ENCODE peak calls at places on chromosome 6, in ten cellular contexts. H is sigmoid colon, L is right lobe of liver, Z is tibial nerve, P is adrenal gland, G is tibial artery, X is transverse colon, M is cardiac muscle cell, I is mammary epithelial cell, A is psoas muscle. N is an unnamed sample. For H3K27me3, the result is how much of the 10 kb centered on the place peaks cover.

GRCh38 chr6:156557269-156557885 is 219.8 kb upstream of the ARID1B start:
- DNase-seq in M (peak), G (peak), I (no peak), P (peak), A (peak), X (no peak), L (no peak), H (no peak), Z (no peak), N (no peak)

GRCh38 chr6:7108196-7108963 is 619 bp downstream of the RREB1 start:
- DNase-seq in A (peak), Z (no peak), X (peak), M (peak), L (peak), G (peak), P (peak), H (peak), I (peak), N (no peak)

GRCh38 chr6:11231564-11232176 is 798 bp downstream of the NEDD9 start:
- DNase-seq in A (no peak), X (no peak), H (no peak), Z (peak), G (no peak), I (no peak), P (no peak), M (no peak), L (no peak), N (no peak)

GRCh38 chr6:145815351-145815772 is 767 bp upstream of the FBXO30 start:
- DNase-seq in X (no peak), Z (no peak), M (peak), A (no peak), G (no peak), P (peak), H (peak), I (no peak), L (peak), N (no peak)

GRCh38 chr6:113160716-113161115 is 696.4 kb upstream of the MARCKS start:
- DNase-seq in G (no peak), P (no peak), A (no peak), M (peak), X (no peak), Z (no peak), I (no peak), H (no peak), L (no peak), N (no peak)

GRCh38 chr6:82246802-82247633 is 526 bp downstream of the IBTK start:
- DNase-seq in H (peak), L (no peak), Z (no peak), A (peak), I (peak), G (peak), M (peak), X (peak), P (peak), N (peak)

GRCh38 chr6:101402618-101403002 is 9.1 kb downstream of the GRIK2 start:
- DNase-seq in Z (no peak), M (no peak), P (peak), G (no peak), A (peak), H (no peak), X (no peak), L (no peak), I (no peak), N (no peak)

GRCh38 chr6:18386302-18386976 is 711 bp upstream of the RNF144B start:
- DNase-seq in A (peak), X (no peak), Z (no peak), M (peak), I (no peak), L (peak), G (peak), H (no peak), P (no peak), N (no peak)

GRCh38 chr6:12456343-12456742 is 166.2 kb downstream of the EDN1 start:
- DNase-seq in X (no peak), I (no peak), M (no peak), A (no peak), P (no peak), Z (no peak), G (no peak), L (no peak), H (no peak), N (no peak)

GRCh38 chr6:88370127-88370710 is 204.1 kb upstream of the CNR1 start:
- DNase-seq in L (no peak), M (no peak), Z (no peak), P (no peak), A (no peak), G (no peak), X (no peak), I (no peak), H (no peak), N (no peak)

GRCh38 chr6:24484657-24485318 is 4.6 kb downstream of the GPLD1 start:
- DNase-seq in L (no peak), P (no peak), H (no peak), G (no peak), A (no peak), Z (no peak), I (no peak), M (no peak), X (no peak), N (no peak)

GRCh38 chr6:15948930-15949900 is 179.7 kb upstream of the MYLIP start:
- DNase-seq in X (peak), P (peak), H (no peak), G (no peak), A (no peak), Z (no peak), I (peak), M (peak), L (no peak), N (peak)

GRCh38 chr6:135546680-135547418 is 49.3 kb upstream of the AHI1 start:
- DNase-seq in X (no peak), M (no peak), H (no peak), A (no peak), P (no peak), I (no peak), Z (no peak), G (no peak), L (no peak), N (no peak)

GRCh38 chr6:150987371-150987828 is 121.9 kb downstream of the MTHFD1L start:
- DNase-seq in I (peak), A (no peak), G (no peak), H (no peak), X (no peak), M (no peak), L (no peak), P (no peak), Z (no peak), N (no peak)

GRCh38 chr6:71879016-71879415 is 7.3 kb upstream of the RIMS1 start:
- DNase-seq in Z (no peak), I (no peak), X (no peak), L (no peak), A (no peak), M (no peak), P (no peak), G (no peak), H (no peak), N (no peak)

GRCh38 chr6:73234732-73235131 is 9.4 kb upstream of the KHDC1L start:
- DNase-seq in H (no peak), X (no peak), I (peak), P (no peak), G (no peak), A (no peak), L (no peak), M (peak), Z (no peak), N (no peak)

GRCh38 chr6:6379573-6379972 is 59.1 kb upstream of the F13A1 start:
- DNase-seq in H (no peak), G (no peak), P (no peak), A (no peak), M (no peak), L (no peak), X (no peak), I (no peak), Z (no peak), N (peak)

GRCh38 chr6:13311155-13311554 is 17.2 kb downstream of the TBC1D7 start:
- DNase-seq in Z (no peak), G (no peak), L (no peak), A (no peak), I (no peak), P (no peak), H (no peak), M (no peak), X (no peak), N (no peak)

GRCh38 chr6:131255911-131256310 is 120.6 kb downstream of the AKAP7 start:
- DNase-seq in H (no peak), L (no peak), P (no peak), I (peak), A (no peak), G (no peak), Z (no peak), M (no peak), X (no peak), N (no peak)

GRCh38 chr6:130118236-130118635 is 99.9 kb downstream of the L3MBTL3 start:
- DNase-seq in M (no peak), H (no peak), A (no peak), X (no peak), I (no peak), Z (no peak), L (no peak), G (no peak), P (no peak), N (no peak)

GRCh38 chr6:54299542-54300269 is 8.5 kb upstream of the TINAG start:
- DNase-seq in L (no peak), Z (no peak), X (no peak), G (no peak), A (no peak), P (no peak), H (no peak), M (peak), I (no peak), N (no peak)

GRCh38 chr6:72789145-72789544 is 167.3 kb downstream of the KCNQ5 start:
- DNase-seq in I (no peak), H (no peak), G (no peak), A (no peak), Z (no peak), P (no peak), X (no peak), L (no peak), M (no peak), N (no peak)

GRCh38 chr6:159062564-159062945 is 17.8 kb upstream of the TAGAP start:
- DNase-seq in P (no peak), X (no peak), G (no peak), A (no peak), I (no peak), H (no peak), M (no peak), L (no peak), Z (no peak), N (no peak)

GRCh38 chr6:117270960-117271507 is 5.7 kb downstream of the VGLL2 start:
- DNase-seq in M (no peak), Z (no peak), H (no peak), X (no peak), P (no peak), L (no peak), G (no peak), A (no peak), I (no peak), N (no peak)

GRCh38 chr6:117269649-117270120 is 4.3 kb downstream of the VGLL2 start:
- DNase-seq in Z (no peak), L (no peak), H (no peak), M (no peak), G (no peak), I (no peak), A (no peak), X (no peak), P (no peak), N (no peak)

GRCh38 chr6:117272886-117273285 is 7.5 kb downstream of the VGLL2 start:
- DNase-seq in H (no peak), P (no peak), G (no peak), X (no peak), I (no peak), L (no peak), A (no peak), M (no peak), Z (no peak), N (no peak)

GRCh38 chr6:117270121-117270959 is 5.0 kb downstream of the VGLL2 start:
- DNase-seq in I (peak), M (peak), P (no peak), L (no peak), A (peak), X (no peak), Z (no peak), H (no peak), G (no peak), N (no peak)

GRCh38 chr6:117272032-117272866 is 6.9 kb downstream of the VGLL2 start:
- DNase-seq in I (no peak), M (no peak), H (no peak), L (no peak), P (no peak), A (no peak), G (no peak), Z (no peak), X (no peak), N (no peak)
- H3K27me3 ChIP-seq in I (half or more), M (half or more), H (half or more), L (under half), P (half or more), A (under half), G (half or more), Z (half or more), X (half or more), N (half or more)

GRCh38 chr6:3750324-3751018 is 1.0 kb downstream of the PXDC1 start:
- DNase-seq in P (peak), I (peak), A (peak), X (peak), L (peak), M (peak), G (peak), H (peak), Z (peak), N (no peak)
- H3K4me3 ChIP-seq in P (no peak), I (peak), A (peak), X (peak), L (peak), M (peak), G (peak), H (peak), Z (peak), N (peak)

GRCh38 chr6:97053643-97054411 is 129.3 kb downstream of the KLHL32 start:
- DNase-seq in M (peak), H (no peak), I (no peak), G (no peak), L (no peak), X (no peak), A (no peak), Z (no peak), P (no peak), N (no peak)
- TF ChIP-seq CTCF in M (peak), H (no peak), I (peak), G (peak), L (peak), X (peak), A (peak), Z (peak), P (peak), N (peak)

GRCh38 chr6:34028691-34029360 is 117.1 kb downstream of the GRM4 start:
- DNase-seq in I (no peak), Z (no peak), L (no peak), X (no peak), A (no peak), H (no peak), P (no peak), M (no peak), G (no peak), N (no peak)

GRCh38 chr6:34031567-34032383 is 114.1 kb downstream of the GRM4 start:
- DNase-seq in X (no peak), P (no peak), A (no peak), Z (no peak), H (no peak), L (no peak), M (no peak), G (no peak), I (no peak), N (no peak)

GRCh38 chr6:34030831-34031566 is 114.9 kb downstream of the GRM4 start:
- DNase-seq in M (no peak), A (no peak), G (no peak), Z (no peak), L (no peak), P (no peak), X (no peak), I (no peak), H (no peak), N (no peak)

GRCh38 chr6:34027939-34028441 is 117.9 kb downstream of the GRM4 start:
- DNase-seq in I (no peak), H (no peak), L (no peak), X (no peak), G (no peak), Z (no peak), A (no peak), M (no peak), P (no peak), N (no peak)

GRCh38 chr6:34029489-34030280 is 116.2 kb downstream of the GRM4 start:
- DNase-seq in X (no peak), G (no peak), H (no peak), A (no peak), Z (no peak), P (no peak), I (no peak), M (no peak), L (no peak), N (no peak)
- H3K27me3 ChIP-seq in X (under half), G (half or more), H (under half), A (under half), Z (under half), P (under half), I (under half), M (under half), L (under half), N (under half)

DNA sequence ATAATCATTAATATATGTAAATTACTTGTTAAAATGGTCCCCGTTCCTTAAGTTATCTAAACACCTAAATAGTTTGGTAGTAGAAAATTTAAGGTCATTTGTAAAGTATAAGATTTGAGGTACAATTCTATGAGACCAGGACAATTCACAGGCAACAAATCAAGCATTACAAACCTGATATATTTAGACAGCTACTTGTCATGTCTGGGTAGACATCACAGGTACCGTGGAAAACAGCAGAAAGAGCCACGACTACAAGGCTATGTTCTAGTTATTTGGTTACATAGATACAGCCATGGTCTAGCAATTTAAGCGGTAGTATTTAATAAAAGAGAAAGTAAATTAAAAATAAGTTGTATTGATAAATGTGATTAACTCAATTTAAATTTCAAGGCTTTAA is 393.1 kb upstream of the ID4 start:
- DNase-seq in H (no peak), G (no peak), Z (no peak), L (no peak), P (no peak), X (no peak), M (no peak), I (no peak), A (no peak), N (no peak)
- H3K4me3 ChIP-seq in H (no peak), G (no peak), Z (no peak), L (no peak), P (no peak), X (no peak), M (no peak), I (no peak), A (no peak), N (no peak)

GRCh38 chr6:125207956-125208355 is 54.4 kb downstream of the TPD52L1 start:
- DNase-seq in P (no peak), G (no peak), L (no peak), I (peak), M (no peak), X (no peak), Z (no peak), A (no peak), H (no peak), N (no peak)
- TF ChIP-seq CTCF in P (no peak), G (no peak), L (no peak), I (no peak), M (no peak), X (no peak), Z (no peak), A (no peak), H (no peak), N (no peak)

DNA sequence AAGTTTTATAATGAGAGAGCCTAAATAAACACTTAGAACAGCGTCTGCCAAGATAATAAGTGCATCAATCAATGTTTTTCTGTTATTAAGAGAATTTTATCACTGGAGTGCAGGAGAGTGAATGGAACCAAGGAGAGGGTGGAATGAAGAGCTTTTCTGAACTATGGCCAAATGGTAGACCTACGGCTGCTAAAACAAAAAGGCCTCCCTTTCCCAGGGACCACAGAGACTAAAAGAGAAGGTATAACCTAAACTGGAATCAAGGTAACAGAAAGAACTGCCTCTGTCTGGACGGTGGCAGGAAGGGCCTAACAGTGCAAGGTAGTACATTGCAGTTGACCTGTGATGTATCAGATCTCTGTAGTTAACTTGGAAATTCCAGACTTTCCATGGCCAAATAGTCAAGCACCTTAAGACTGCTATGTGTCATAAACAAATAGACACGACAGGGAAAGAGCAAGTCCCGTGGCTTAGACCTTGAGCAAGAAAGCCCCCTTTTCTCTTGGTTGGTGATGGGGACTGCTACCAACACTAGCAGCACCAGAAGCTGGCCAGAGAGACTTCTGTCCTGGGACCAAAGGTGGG is 5.5 kb downstream of the CNKSR3 start:
- DNase-seq in I (no peak), Z (no peak), H (peak), A (no peak), P (no peak), M (no peak), G (no peak), L (no peak), X (no peak), N (no peak)
- H3K27me3 ChIP-seq in I (under half), Z (under half), H (under half), A (under half), P (under half), M (under half), G (under half), L (under half), X (under half), N (under half)

GRCh38 chr6:121723623-121724022 is 288.2 kb downstream of the GJA1 start:
- DNase-seq in M (no peak), Z (no peak), L (no peak), G (no peak), P (no peak), X (no peak), A (no peak), I (no peak), H (no peak), N (no peak)
- H3K4me3 ChIP-seq in M (no peak), Z (no peak), L (no peak), G (no peak), P (no peak), X (no peak), A (no peak), I (no peak), H (no peak), N (no peak)